ENCODE peak calls at places on chromosome 18, in four cellular contexts. O, F, M and D are unnamed samples.
A peak's percentile ranks its signal among the peaks of the same experiment; 100 is the strongest.

GRCh38 chr18:79402977-79403722 is 7.4 kb downstream of the NFATC1 start:
- DNase-seq in O (no peak), F (no peak), M (no peak), D (no peak)

GRCh38 chr18:64165906-64166305 is 17.0 kb upstream of the LINC00305 start:
- DNase-seq in O (no peak), F (no peak), M (no peak), D (peak; percentile 20)

GRCh38 chr18:55247032-55247431 is 287.8 kb upstream of the CCDC68 start:
- DNase-seq in O (no peak), F (no peak), M (no peak), D (no peak)

GRCh38 chr18:76380791-76381405 is 114.1 kb downstream of the ZNF516 start:
- DNase-seq in O (peak; percentile 43), F (peak; percentile 86), M (no peak), D (peak; percentile 81)

GRCh38 chr18:79200546-79201268 is 131.5 kb downstream of the ATP9B start:
- DNase-seq in O (peak; percentile 39), F (peak; percentile 85), M (peak; percentile 25), D (peak; percentile 53)

GRCh38 chr18:21327101-21327500 is 85.1 kb downstream of the GREB1L start:
- DNase-seq in O (no peak), F (no peak), M (no peak), D (peak; percentile 77)

GRCh38 chr18:11380968-11381367 is 228.4 kb upstream of the SLC35G4 start:
- DNase-seq in O (no peak), F (no peak), M (no peak), D (no peak)

GRCh38 chr18:46278481-46279465 is 174.6 kb downstream of the HAUS1 start:
- DNase-seq in O (no peak), F (no peak), M (peak; percentile 74), D (no peak)

GRCh38 chr18:48663931-48664847 is 125.4 kb downstream of the CTIF start:
- DNase-seq in O (peak; percentile 56), F (peak; percentile 85), M (peak; percentile 36), D (peak; percentile 65)

GRCh38 chr18:3710712-3711269 is 260.8 kb downstream of the TGIF1 start:
- DNase-seq in O (no peak), F (no peak), M (no peak), D (no peak)

GRCh38 chr18:31738460-31739407 is 21.9 kb downstream of the SLC25A52 start:
- DNase-seq in O (no peak), F (peak; percentile 59), M (no peak), D (peak; percentile 34)

GRCh38 chr18:75140296-75140695 is 68.6 kb downstream of the PTGR3 start:
- DNase-seq in O (no peak), F (no peak), M (no peak), D (no peak)

GRCh38 chr18:60446821-60447220 is 74.2 kb upstream of the MC4R start:
- DNase-seq in O (no peak), F (peak; percentile 31), M (no peak), D (peak; percentile 1)

GRCh38 chr18:77505499-77505898 is 255.9 kb downstream of the GALR1 start:
- DNase-seq in O (no peak), F (no peak), M (no peak), D (no peak)

GRCh38 chr18:41666251-41666650 is 288.8 kb upstream of the PIK3C3 start:
- DNase-seq in O (no peak), F (no peak), M (no peak), D (no peak)

GRCh38 chr18:24013061-24013460 is 1.5 kb upstream of the TTC39C start:
- DNase-seq in O (no peak), F (no peak), M (peak; percentile 19), D (no peak)

GRCh38 chr18:21598726-21599584 is 1.5 kb downstream of the ESCO1 start:
- DNase-seq in O (no peak), F (peak; percentile 33), M (no peak), D (peak; percentile 41)

GRCh38 chr18:21458322-21458721 is 142.2 kb downstream of the ESCO1 start:
- DNase-seq in O (no peak), F (no peak), M (no peak), D (no peak)

GRCh38 chr18:74840492-74841167 is 243.0 kb downstream of the ZNF407 start:
- DNase-seq in O (no peak), F (no peak), M (peak; percentile 82), D (peak; percentile 18)

GRCh38 chr18:55869965-55870585 is 282.1 kb upstream of the TCF4 start:
- DNase-seq in O (no peak), F (no peak), M (peak; percentile 61), D (no peak)

GRCh38 chr18:32086866-32087265 is 4.8 kb upstream of the RNF138 start:
- DNase-seq in O (no peak), F (no peak), M (peak; percentile 76), D (no peak)

GRCh38 chr18:1103567-1103966 is 198.9 kb downstream of the ADCYAP1 start:
- DNase-seq in O (no peak), F (no peak), M (no peak), D (no peak)

GRCh38 chr18:9055626-9056025 is 46.9 kb upstream of the NDUFV2 start:
- DNase-seq in O (no peak), F (no peak), M (no peak), D (no peak)

GRCh38 chr18:29034113-29034856 is 857.4 kb upstream of the CDH2 start:
- DNase-seq in O (no peak), F (no peak), M (no peak), D (no peak)

GRCh38 chr18:6269933-6270332 is 144.8 kb downstream of the L3MBTL4 start:
- DNase-seq in O (no peak), F (no peak), M (no peak), D (no peak)

GRCh38 chr18:7360606-7361170 is 129.8 kb downstream of the LRRC30 start:
- DNase-seq in O (no peak), F (no peak), M (no peak), D (no peak)
- H3K56ac ChIP-seq in O (no peak overlapping the region), F (no peak overlapping the region), M (no peak overlapping the region), D (no peak overlapping the region)

GRCh38 chr18:36817039-36817438 is 11.8 kb downstream of the TPGS2 start:
- DNase-seq in O (no peak), F (no peak), M (no peak), D (no peak)
- H4K5ac ChIP-seq in O (no peak overlapping the region), F (no peak overlapping the region), M (no peak overlapping the region), D (no peak overlapping the region)

DNA sequence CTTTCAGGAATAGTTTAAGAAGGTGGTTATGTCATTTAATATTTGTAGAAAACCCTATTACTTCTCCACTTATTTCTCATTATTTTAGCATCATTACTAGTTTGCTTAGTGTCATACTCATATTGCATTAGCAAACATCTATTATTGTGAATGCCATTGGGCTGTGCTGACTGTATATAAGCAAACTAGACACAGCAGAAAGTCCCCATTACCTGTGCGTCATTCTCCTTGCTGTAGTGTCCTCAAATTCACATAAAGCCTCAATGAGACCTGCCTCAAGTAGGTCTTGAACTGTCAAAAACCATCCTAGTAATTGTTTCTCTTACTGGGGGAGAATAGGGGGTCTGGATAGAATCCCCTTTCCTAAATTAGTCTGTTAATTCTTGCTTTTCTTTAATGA is 43.6 kb downstream of the MALT1 start:
- DNase-seq in O (no peak), F (no peak), M (no peak), D (no peak)
- H3K56ac ChIP-seq in O (no peak overlapping the region), F (no peak overlapping the region), M (no peak overlapping the region), D (no peak overlapping the region)

GRCh38 chr18:62277045-62277444 is 48.1 kb upstream of the TNFRSF11A start:
- DNase-seq in O (no peak), F (no peak), M (no peak), D (no peak)
- H4K5ac ChIP-seq in O (no peak overlapping the region), F (no peak overlapping the region), M (no peak overlapping the region), D (no peak overlapping the region)